ENCODE peak calls at places on chromosomes 7 and 10, in four cellular contexts. V is activated CD8-positive, alpha-beta memory T cell treated with anti-CD3 and anti-CD28 coated beads for 24 hours; Q is iris pigment epithelial cell; Z is SK-MEL-5. X is an unnamed sample.

GRCh38 chr7:44291066-44291732 is 34.2 kb downstream of the CAMK2B start:
- DNase-seq in Q (peak), Z (no peak), V (peak), X (peak)

GRCh38 chr10:121811386-121811785 is 116.4 kb downstream of the ATE1 start:
- DNase-seq in V (no peak), Q (no peak), Z (no peak), X (no peak)

GRCh38 chr7:11069591-11069990 is 95.9 kb downstream of the PHF14 start:
- DNase-seq in Z (no peak), Q (no peak), V (no peak), X (no peak)

GRCh38 chr7:506921-507622 is 12.6 kb downstream of the PDGFA start:
- DNase-seq in Q (no peak), Z (no peak), V (no peak), X (no peak)

GRCh38 chr10:14244147-14244546 is 86.6 kb downstream of the FRMD4A start:
- DNase-seq in Z (peak), V (no peak), Q (no peak), X (no peak)

GRCh38 chr10:85044-85443 is 35.9 kb upstream of the TUBB8 start:
- DNase-seq in V (no peak), Z (no peak), Q (no peak), X (no peak)

GRCh38 chr10:111098679-111099437 is 22.0 kb downstream of the ADRA2A start:
- DNase-seq in Q (peak), Z (peak), V (no peak), X (no peak)

GRCh38 chr10:48573045-48573444 is 31.8 kb downstream of the ARHGAP22 start:
- DNase-seq in Q (no peak), V (no peak), Z (no peak), X (no peak)

GRCh38 chr7:158582089-158582456 is 5.5 kb downstream of the PTPRN2 start:
- DNase-seq in Q (no peak), Z (no peak), V (no peak), X (no peak)

GRCh38 chr10:112843623-112844022 is 106.4 kb upstream of the TCF7L2 start:
- DNase-seq in Z (no peak), Q (peak), V (no peak), X (no peak)

GRCh38 chr7:32500922-32501341 is 5.6 kb downstream of the AVL9 start:
- DNase-seq in Q (peak), V (no peak), Z (no peak), X (no peak)

GRCh38 chr7:8133188-8133848 is 128.6 kb downstream of the ICA1 start:
- DNase-seq in Z (no peak), Q (no peak), V (no peak), X (no peak)

GRCh38 chr7:44311561-44312495 is 13.6 kb downstream of the CAMK2B start:
- DNase-seq in Z (no peak), Q (no peak), V (peak), X (peak)

GRCh38 chr10:75293456-75293840 is 57.7 kb upstream of the COMTD1 start:
- DNase-seq in Z (no peak), Q (no peak), V (no peak), X (no peak)

GRCh38 chr7:74290999-74291441 is 1.8 kb downstream of the CLIP2 start:
- DNase-seq in Q (no peak), Z (no peak), V (no peak), X (no peak)

GRCh38 chr10:62657244-62657835 is 147.2 kb upstream of the ADO start:
- DNase-seq in V (no peak), Z (no peak), Q (no peak), X (no peak)

GRCh38 chr7:158926348-158926747 is 70.0 kb downstream of the DYNC2I1 start:
- DNase-seq in Z (no peak), V (no peak), Q (no peak), X (no peak)

GRCh38 chr10:46266506-46266985 is 20.3 kb upstream of the ANTXRL start:
- DNase-seq in Z (no peak), V (peak), Q (no peak), X (no peak)

GRCh38 chr7:37050801-37051200 is 326.5 kb upstream of the AOAH start:
- DNase-seq in Q (no peak), V (no peak), Z (no peak), X (no peak)

GRCh38 chr7:27102578-27103442 is at the start of gene HOXA2:
- DNase-seq in V (no peak), Z (no peak), Q (no peak), X (no peak)

GRCh38 chr10:63214586-63214985 is 81.5 kb downstream of the NRBF2 start:
- DNase-seq in V (no peak), Q (no peak), Z (no peak), X (no peak)

GRCh38 chr7:107122483-107122882 is 46.3 kb upstream of the HBP1 start:
- DNase-seq in Z (no peak), Q (peak), V (no peak), X (no peak)

GRCh38 chr7:815284-816216 is 16.7 kb upstream of the SUN1 start:
- DNase-seq in Q (no peak), V (peak), Z (peak), X (peak)

GRCh38 chr7:2921748-2922147 is 77.6 kb upstream of the GNA12 start:
- DNase-seq in V (no peak), Q (no peak), Z (peak), X (peak)

GRCh38 chr10:49103761-49104160 is 11.6 kb downstream of the VSTM4 start:
- DNase-seq in Z (no peak), Q (no peak), V (no peak), X (no peak)

GRCh38 chr7:117279203-117279602 is 43.7 kb downstream of the WNT2 start:
- DNase-seq in V (no peak), Z (no peak), Q (no peak), X (no peak)

GRCh38 chr10:11386044-11386443 is 225.4 kb downstream of the USP6NL start:
- DNase-seq in Q (no peak), Z (no peak), V (no peak), X (no peak)

GRCh38 chr10:79375321-79376077 is 28.2 kb downstream of the PPIF start:
- DNase-seq in V (peak), Z (no peak), Q (peak), X (peak)

GRCh38 chr7:98215561-98216495 is 4.6 kb downstream of the BHLHA15 start:
- DNase-seq in Q (no peak), Z (no peak), V (no peak), X (no peak)

GRCh38 chr7:133556553-133556952 is 303.7 kb downstream of the EXOC4 start:
- DNase-seq in Z (no peak), V (no peak), Q (no peak), X (no peak)

GRCh38 chr7:30674420-30674819 is 7.8 kb downstream of the CRHR2 start:
- DNase-seq in Q (no peak), V (no peak), Z (no peak), X (no peak)

GRCh38 chr10:119655566-119656001 is 4.4 kb downstream of the BAG3 start:
- DNase-seq in Z (no peak), V (no peak), Q (peak), X (no peak)

GRCh38 chr10:49174261-49174925 is 13.8 kb downstream of the TMEM273 start:
- DNase-seq in V (peak), Z (no peak), Q (no peak), X (peak)

GRCh38 chr7:70215491-70215890 is 617.2 kb downstream of the AUTS2 start:
- DNase-seq in V (no peak), Q (peak), Z (no peak), X (no peak)

GRCh38 chr7:129438839-129439640 is 4.8 kb downstream of the STRIP2 start:
- DNase-seq in V (peak), Q (peak), Z (peak), X (no peak)

X was measured in ecto neural progenitor cell.